ENCODE peak calls at places on chromosomes 4 and X, in six cellular contexts. U is pulmonary artery endothelial cell, Q is NCI-H1105, B is germinal center, L is HCEC 1CT, V is cardiac muscle cell. A is an unnamed sample.

GRCh38 chr4:124697441-124697840 is 15.1 kb downstream of the ANKRD50 start:
- DNase-seq in U (no peak), Q (no peak), B (no peak), L (no peak), V (no peak), A (no peak)

GRCh38 chr4:159070742-159071141 is 32.1 kb upstream of the RAPGEF2 start:
- DNase-seq in U (no peak), Q (no peak), B (no peak), L (peak), V (no peak), A (peak)

GRCh38 chr4:174156239-174156826 is 127.1 kb downstream of the FBXO8 start:
- DNase-seq in U (no peak), Q (peak), B (peak), L (peak), V (peak), A (peak)

GRCh38 chrX:135213200-135213844 is 38.5 kb upstream of the ETDA start:
- DNase-seq in U (no peak), Q (no peak), B (no peak), L (no peak), V (no peak), A (no peak)

GRCh38 chrX:68693481-68694410 is 46.3 kb downstream of the STARD8 start:
- DNase-seq in U (no peak), Q (peak), B (peak), L (peak), V (peak), A (peak)

GRCh38 chr4:2733844-2734574 is 22.1 kb downstream of the TNIP2 start:
- DNase-seq in U (no peak), Q (no peak), B (no peak), L (no peak), V (no peak), A (no peak)

GRCh38 chrX:153649178-153649914 is 2.3 kb downstream of the DUSP9 start:
- DNase-seq in U (no peak), Q (no peak), B (peak), L (peak), V (peak), A (peak)

GRCh38 chr4:76585897-76586360 is 150.9 kb downstream of the SHROOM3 start:
- DNase-seq in U (no peak), Q (peak), B (peak), L (no peak), V (peak), A (peak)

GRCh38 chrX:150293311-150294013 is 69.7 kb upstream of the MAMLD1 start:
- DNase-seq in U (no peak), Q (no peak), B (no peak), L (no peak), V (no peak), A (no peak)

GRCh38 chr4:87849612-87850011 is 16.8 kb downstream of the MEPE start:
- DNase-seq in U (no peak), Q (no peak), B (no peak), L (no peak), V (no peak), A (no peak)

GRCh38 chr4:123785515-123785914 is 388.9 kb downstream of the SPRY1 start:
- DNase-seq in U (no peak), Q (no peak), B (no peak), L (peak), V (no peak), A (no peak)

GRCh38 chrX:38817004-38817703 is 15.9 kb downstream of the MID1IP1 start:
- DNase-seq in U (no peak), Q (no peak), B (peak), L (peak), V (peak), A (peak)

GRCh38 chr4:140790765-140791164 is 34.6 kb upstream of the TBC1D9 start:
- DNase-seq in U (no peak), Q (no peak), B (peak), L (no peak), V (no peak), A (no peak)

GRCh38 chr4:15649914-15650545 is 5.1 kb downstream of the FBXL5 start:
- DNase-seq in U (no peak), Q (peak), B (peak), L (peak), V (peak), A (peak)

GRCh38 chrX:48883729-48884128 is 13.8 kb downstream of the TIMM17B start:
- DNase-seq in U (no peak), Q (no peak), B (no peak), L (no peak), V (no peak), A (no peak)

GRCh38 chrX:84188320-84188834 is 378 bp upstream of the RPS6KA6 start:
- DNase-seq in U (no peak), Q (peak), B (peak), L (peak), V (peak), A (peak)

GRCh38 chr4:175386776-175387507 is 425.1 kb downstream of the GPM6A start:
- DNase-seq in U (no peak), Q (no peak), B (peak), L (no peak), V (no peak), A (no peak)

GRCh38 chrX:41293269-41293668 is 40.7 kb upstream of the DDX3X start:
- DNase-seq in U (no peak), Q (no peak), B (no peak), L (no peak), V (no peak), A (peak)

GRCh38 chrX:13151806-13152510 is 107.5 kb upstream of the FAM9C start:
- DNase-seq in U (no peak), Q (no peak), B (no peak), L (no peak), V (no peak), A (peak)

GRCh38 chrX:106963111-106963510 is 36.9 kb downstream of the MORC4 start:
- DNase-seq in U (no peak), Q (no peak), B (no peak), L (no peak), V (no peak), A (no peak)

GRCh38 chrX:74104356-74105065 is 199.5 kb upstream of the ZCCHC13 start:
- DNase-seq in U (no peak), Q (no peak), B (no peak), L (no peak), V (no peak), A (no peak)

GRCh38 chr4:75598390-75598789 is 31.9 kb downstream of the CDKL2 start:
- DNase-seq in U (no peak), Q (no peak), B (no peak), L (peak), V (no peak), A (no peak)

GRCh38 chrX:50770702-50771101 is 43.3 kb downstream of the SHROOM4 start:
- DNase-seq in U (no peak), Q (no peak), B (no peak), L (no peak), V (peak), A (peak)

GRCh38 chrX:45295587-45295986 is 94.9 kb upstream of the DIPK2B start:
- DNase-seq in U (peak), Q (peak), B (no peak), L (peak), V (peak), A (peak)

GRCh38 chr4:41214158-41215146 is at the start of gene APBB2:
- DNase-seq in U (peak), Q (peak), B (peak), L (peak), V (peak), A (peak)